ENCODE peak calls at places on chromosomes 13 and 19, in four cellular contexts. Z is H1, S is uterus, W is heart left ventricle. U is an unnamed sample.
A peak's percentile ranks its signal among the peaks of the same experiment; 100 is the strongest.

GRCh38 chr13:25217023-25217909 is 45.2 kb upstream of the AMER2 start:
- DNase-seq in Z (no peak), S (no peak), W (no peak), U (no peak)

GRCh38 chr13:24868874-24869273 is 104.9 kb downstream of the RNF17 start:
- DNase-seq in Z (no peak), S (no peak), W (no peak), U (no peak)

GRCh38 chr13:76223565-76223964 is 587.4 kb downstream of the LMO7 start:
- DNase-seq in Z (no peak), S (no peak), W (peak; percentile 21), U (peak; percentile 27)

GRCh38 chr13:22173605-22174004 is 502.7 kb downstream of the FGF9 start:
- DNase-seq in Z (no peak), S (no peak), W (no peak), U (no peak)

GRCh38 chr13:44136693-44137268 is 236.8 kb upstream of the SERP2 start:
- DNase-seq in Z (no peak), S (no peak), W (no peak), U (no peak)

GRCh38 chr13:32881074-32881791 is 135.0 kb upstream of the KL start:
- DNase-seq in Z (no peak), S (peak; percentile 64), W (no peak), U (no peak)

GRCh38 chr13:94825507-94825906 is 113.2 kb upstream of the SOX21 start:
- DNase-seq in Z (peak; percentile 62), S (peak; percentile 41), W (peak; percentile 76), U (peak; percentile 70)

GRCh38 chr19:42198676-42199439 is 18.6 kb downstream of the DEDD2 start:
- DNase-seq in Z (no peak), S (no peak), W (no peak), U (no peak)

GRCh38 chr13:107035778-107036177 is 467.8 kb upstream of the ARGLU1 start:
- DNase-seq in Z (no peak), S (no peak), W (no peak), U (no peak)

GRCh38 chr13:22121340-22121739 is 450.5 kb downstream of the FGF9 start:
- DNase-seq in Z (no peak), S (no peak), W (no peak), U (no peak)

GRCh38 chr13:113420833-113421600 is 32.3 kb downstream of the ADPRHL1 start:
- DNase-seq in Z (no peak), S (no peak), W (peak; percentile 27), U (no peak)

GRCh38 chr19:40200352-40201099 is 9.3 kb downstream of the MAP3K10 start:
- DNase-seq in Z (no peak), S (no peak), W (no peak), U (no peak)

GRCh38 chr19:7078007-7078406 is 8.5 kb downstream of the ZNF557 start:
- DNase-seq in Z (no peak), S (no peak), W (no peak), U (no peak)

GRCh38 chr19:2033825-2034159 is 17.3 kb downstream of the MKNK2 start:
- DNase-seq in Z (peak; percentile 45), S (no peak), W (no peak), U (no peak)

GRCh38 chr19:2034729-2035589 is 16.1 kb downstream of the MKNK2 start:
- DNase-seq in Z (peak; percentile 97), S (no peak), W (peak; percentile 41), U (peak; percentile 67)

GRCh38 chr19:2035590-2035991 is 15.5 kb downstream of the MKNK2 start:
- DNase-seq in Z (peak; percentile 61), S (no peak), W (no peak), U (no peak)

GRCh38 chr19:2033115-2033824 is 17.8 kb upstream of the BTBD2 start:
- DNase-seq in Z (no peak), S (no peak), W (no peak), U (no peak)

DNA sequence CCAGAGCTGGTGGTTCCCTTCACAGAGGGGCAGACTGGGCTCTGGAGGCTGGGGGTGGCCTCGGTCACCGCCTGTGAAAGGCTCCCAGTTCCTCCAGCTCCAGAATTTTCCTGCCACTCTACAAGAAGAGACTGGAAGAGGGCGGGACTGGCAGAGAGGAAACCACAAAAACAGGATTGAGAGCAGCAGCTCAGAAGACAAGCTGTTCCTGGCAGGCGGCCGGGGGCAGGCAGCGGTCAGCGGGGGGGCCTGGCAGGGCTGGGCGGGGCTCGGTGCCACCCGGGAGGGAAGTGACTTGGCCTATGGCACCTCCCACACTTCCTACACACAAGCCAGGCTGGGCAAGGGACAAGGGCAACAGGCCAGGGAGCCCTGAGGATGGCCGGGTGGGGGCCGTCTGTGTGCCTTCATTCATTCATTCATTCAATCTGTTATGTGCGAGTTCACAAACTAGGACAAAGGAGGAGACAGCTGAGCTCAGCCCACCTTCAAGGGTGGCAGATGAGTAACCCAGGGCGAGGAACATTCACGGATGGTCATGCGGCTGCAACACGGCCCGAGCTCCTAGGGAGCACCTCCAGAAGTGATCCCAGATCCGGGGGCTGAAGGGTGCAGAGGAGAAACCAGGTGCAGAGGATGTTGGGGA is 16.9 kb upstream of the BTBD2 start:
- DNase-seq in Z (peak; percentile 55), S (peak; percentile 93), W (peak; percentile 96), U (peak; percentile 95)
- TF ChIP-seq POLR2A in Z (no peak), S (peak; percentile 33), W (peak; percentile 63), U (no peak)

DNA sequence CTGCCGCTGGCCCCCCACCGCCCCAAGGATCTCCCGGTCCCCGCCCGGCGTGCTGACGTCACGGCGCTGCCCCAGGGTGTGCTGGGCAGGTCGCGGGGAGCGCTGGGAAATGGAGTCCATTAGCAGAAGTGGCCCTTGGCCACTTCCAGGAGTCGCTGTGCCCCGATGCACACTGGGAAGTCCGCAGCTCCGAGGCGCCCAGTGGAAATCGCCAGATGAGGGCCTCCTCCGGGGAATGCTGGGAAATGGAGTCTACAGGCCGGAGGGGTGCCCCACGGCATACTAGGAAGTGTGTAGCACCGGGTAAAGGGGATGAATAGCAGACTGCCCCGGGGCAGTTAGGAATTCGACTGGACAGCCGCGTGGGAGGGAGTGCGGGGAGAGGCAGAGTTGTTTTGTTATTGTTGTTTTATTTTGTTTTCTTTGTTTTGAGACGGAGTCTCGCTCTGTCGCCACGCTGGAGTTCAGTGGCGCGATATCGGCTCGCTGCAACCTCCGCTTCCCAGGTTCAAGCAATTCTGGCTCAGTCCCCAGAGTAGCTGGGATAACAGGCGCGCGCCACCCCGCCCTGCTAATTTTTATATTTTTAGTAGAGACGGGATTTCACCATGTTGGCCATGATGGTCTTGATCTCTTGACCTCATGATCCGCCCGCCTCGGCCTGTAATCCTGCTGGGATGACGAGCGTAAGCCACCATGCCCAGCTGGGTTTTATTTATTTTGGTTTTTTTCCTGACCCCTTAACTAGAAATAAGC is at the start of gene PPP1R12C:
- DNase-seq in Z (peak; percentile 93), S (peak; percentile 99), W (peak; percentile 100), U (peak; percentile 99)
- TF ChIP-seq POLR2A in Z (no peak), S (no peak), W (peak; percentile 68), U (no peak)

GRCh38 chr19:17929056-17929455 is 3.8 kb upstream of the CCDC124 start:
- DNase-seq in Z (no peak), S (no peak), W (no peak), U (no peak)

GRCh38 chr19:17931532-17932191 is 1.2 kb upstream of the CCDC124 start:
- DNase-seq in Z (peak; percentile 75), S (no peak), W (no peak), U (no peak)

GRCh38 chr19:17936379-17936778 is 3.6 kb downstream of the CCDC124 start:
- DNase-seq in Z (no peak), S (no peak), W (no peak), U (no peak)

GRCh38 chr19:17933414-17934129 is 757 bp downstream of the CCDC124 start:
- DNase-seq in Z (no peak), S (no peak), W (no peak), U (no peak)

DNA sequence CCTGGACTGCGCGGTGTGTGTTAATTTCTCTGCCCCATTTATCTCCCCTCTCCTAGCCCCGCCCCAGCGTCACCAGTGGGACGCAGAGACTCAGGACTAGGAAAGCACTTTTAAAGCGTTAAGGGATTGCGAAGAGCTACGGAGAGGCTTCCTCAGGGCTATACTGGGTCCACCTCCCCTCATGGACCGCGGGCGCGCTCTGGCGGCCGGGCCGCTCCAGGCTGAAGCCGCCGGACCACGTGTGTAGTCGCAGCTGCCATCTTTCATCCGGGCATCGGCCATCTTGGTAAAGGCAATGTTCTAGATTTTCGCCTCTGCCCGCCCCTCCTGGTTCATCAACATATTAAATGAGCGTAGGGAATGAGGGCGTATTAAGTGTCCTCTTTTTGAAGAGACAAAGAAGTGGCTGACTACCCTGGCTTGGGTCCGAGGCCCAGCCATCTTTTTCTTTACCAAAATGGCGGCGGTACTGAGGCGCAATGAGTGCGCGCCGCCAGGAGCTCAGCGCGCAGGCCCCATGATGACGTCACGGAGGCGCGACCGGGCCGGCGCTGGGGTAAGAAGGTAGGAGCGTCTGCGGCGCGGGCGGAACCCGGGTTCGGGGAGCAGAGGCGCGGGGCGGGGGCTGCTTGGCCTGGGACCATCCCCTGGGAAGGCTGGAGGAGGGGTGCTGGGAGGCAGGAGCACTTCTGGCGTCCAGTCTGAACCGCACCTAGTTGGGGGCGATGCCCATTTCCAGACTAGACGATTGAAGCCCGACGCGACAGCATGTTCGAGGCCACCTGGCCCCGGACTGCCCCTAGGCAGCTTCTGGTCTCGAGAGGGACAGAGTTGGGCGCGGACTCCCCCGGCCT is at the start of gene CCDC124:
- DNase-seq in Z (peak; percentile 95), S (peak; percentile 85), W (peak; percentile 93), U (peak; percentile 93)
- TF ChIP-seq POLR2A in Z (no peak), S (peak; percentile 84), W (peak; percentile 84), U (peak; percentile 25)

GRCh38 chr19:55383279-55383788 is 758 bp downstream of the TMEM238 start:
- DNase-seq in Z (no peak), S (no peak), W (no peak), U (no peak)

GRCh38 chr19:55385236-55385748 is 440 bp upstream of the RPL28 start:
- DNase-seq in Z (peak; percentile 98), S (peak; percentile 97), W (peak; percentile 97), U (peak; percentile 98)

GRCh38 chr19:55382522-55383054 is 1.5 kb downstream of the TMEM238 start:
- DNase-seq in Z (no peak), S (no peak), W (no peak), U (no peak)

GRCh38 chr19:55384576-55385235 is 614 bp upstream of the TMEM238 start:
- DNase-seq in Z (peak; percentile 73), S (peak; percentile 37), W (peak; percentile 45), U (peak; percentile 42)

GRCh38 chr19:55383789-55384575 is at the start of gene TMEM238:
- DNase-seq in Z (peak; percentile 72), S (peak; percentile 47), W (peak; percentile 70), U (peak; percentile 67)
- TF ChIP-seq POLR2A in Z (peak; percentile 26), S (peak; percentile 36), W (no peak), U (no peak)

U was measured in testis.